ENCODE peak calls at places on chromosomes 2 and 18, in four cellular contexts. T, D, X and N are unnamed samples.
A peak's percentile ranks its signal among the peaks of the same experiment; 100 is the strongest.

GRCh38 chr2:201232125-201232815 is 28.1 kb upstream of the CASP8 start:
- DNase-seq in T (peak; percentile 91), D (no peak), X (peak; percentile 88), N (peak; percentile 95)

GRCh38 chr18:54776282-54776977 is 51.8 kb upstream of the RAB27B start:
- DNase-seq in T (peak; percentile 99), D (no peak), X (no peak), N (peak; percentile 97)

GRCh38 chr2:189613650-189614420 is 33.2 kb upstream of the SLC40A1 start:
- DNase-seq in T (peak; percentile 57), D (no peak), X (no peak), N (no peak)

GRCh38 chr2:61623747-61624146 is 85.6 kb upstream of the XPO1 start:
- DNase-seq in T (no peak), D (no peak), X (no peak), N (no peak)

GRCh38 chr2:19358242-19359020 is at the start of gene OSR1:
- DNase-seq in T (peak; percentile 84), D (no peak), X (no peak), N (no peak)

GRCh38 chr2:42060718-42061619 is 13.1 kb downstream of the PKDCC start:
- DNase-seq in T (peak; percentile 66), D (no peak), X (no peak), N (no peak)

GRCh38 chr2:17981936-17982335 is 103.5 kb downstream of the KCNS3 start:
- DNase-seq in T (no peak), D (no peak), X (no peak), N (no peak)

GRCh38 chr18:76056467-76057194 is 438.4 kb downstream of the ZNF516 start:
- DNase-seq in T (no peak), D (no peak), X (no peak), N (no peak)

GRCh38 chr2:71614976-71615768 is 161.8 kb downstream of the DYSF start:
- DNase-seq in T (peak; percentile 4), D (no peak), X (no peak), N (no peak)